ENCODE peak calls at places on chromosomes 13 and 19, in seven cellular contexts. One of them, this sample, is unnamed.

GRCh38 chr19:7636317-7636690 is 606 bp upstream of the STXBP2 start:
- DNase-seq in SJSA1: no peak
- DNase-seq in GM12878: no peak
- DNase-seq in BE2C: no peak
- DNase-seq in stimulated activated CD8-positive, alpha-beta memory T cell treated with anti-CD3 and anti-CD28 coated beads, Interleukin-7, amount 100 ng/mL, for 1 hour: no peak
- DNase-seq in HEK293T: no peak
- DNase-seq in OCI-M1: no peak
- DNase-seq in this sample: no peak

GRCh38 chr19:7676376-7676775 is 514 bp upstream of the MCEMP1 start:
- DNase-seq in SJSA1: no peak
- DNase-seq in GM12878: no peak
- DNase-seq in BE2C: no peak
- DNase-seq in stimulated activated CD8-positive, alpha-beta memory T cell treated with anti-CD3 and anti-CD28 coated beads, Interleukin-7, amount 100 ng/mL, for 1 hour: no peak
- DNase-seq in HEK293T: no peak
- DNase-seq in OCI-M1: peak
- DNase-seq in this sample: no peak

GRCh38 chr13:110422913-110423688 is 116.0 kb downstream of the COL4A2 start:
- DNase-seq in SJSA1: peak
- DNase-seq in GM12878: no peak
- DNase-seq in BE2C: no peak
- DNase-seq in stimulated activated CD8-positive, alpha-beta memory T cell treated with anti-CD3 and anti-CD28 coated beads, Interleukin-7, amount 100 ng/mL, for 1 hour: no peak
- DNase-seq in HEK293T: no peak
- DNase-seq in OCI-M1: no peak
- DNase-seq in this sample: no peak

GRCh38 chr19:44960906-44961734 is 5.9 kb downstream of the CLPTM1 start:
- DNase-seq in SJSA1: no peak
- DNase-seq in GM12878: peak
- DNase-seq in BE2C: no peak
- DNase-seq in stimulated activated CD8-positive, alpha-beta memory T cell treated with anti-CD3 and anti-CD28 coated beads, Interleukin-7, amount 100 ng/mL, for 1 hour: no peak
- DNase-seq in HEK293T: no peak
- DNase-seq in OCI-M1: no peak
- DNase-seq in this sample: peak

GRCh38 chr19:20444202-20444885 is 121.2 kb downstream of the ZNF737 start:
- DNase-seq in SJSA1: no peak
- DNase-seq in GM12878: no peak
- DNase-seq in BE2C: no peak
- DNase-seq in stimulated activated CD8-positive, alpha-beta memory T cell treated with anti-CD3 and anti-CD28 coated beads, Interleukin-7, amount 100 ng/mL, for 1 hour: no peak
- DNase-seq in HEK293T: no peak
- DNase-seq in OCI-M1: no peak
- DNase-seq in this sample: no peak

GRCh38 chr13:110780410-110780809 is 66.9 kb downstream of the ING1 start:
- DNase-seq in SJSA1: no peak
- DNase-seq in GM12878: no peak
- DNase-seq in BE2C: no peak
- DNase-seq in stimulated activated CD8-positive, alpha-beta memory T cell treated with anti-CD3 and anti-CD28 coated beads, Interleukin-7, amount 100 ng/mL, for 1 hour: no peak
- DNase-seq in HEK293T: no peak
- DNase-seq in OCI-M1: no peak
- DNase-seq in this sample: no peak

GRCh38 chr19:56360841-56361240 is 32.5 kb downstream of the ZNF582 start:
- DNase-seq in SJSA1: no peak
- DNase-seq in GM12878: no peak
- DNase-seq in BE2C: no peak
- DNase-seq in stimulated activated CD8-positive, alpha-beta memory T cell treated with anti-CD3 and anti-CD28 coated beads, Interleukin-7, amount 100 ng/mL, for 1 hour: no peak
- DNase-seq in HEK293T: no peak
- DNase-seq in OCI-M1: no peak
- DNase-seq in this sample: no peak

GRCh38 chr13:105799155-105799554 is 736.3 kb downstream of the EFNB2 start:
- DNase-seq in SJSA1: no peak
- DNase-seq in GM12878: no peak
- DNase-seq in BE2C: no peak
- DNase-seq in stimulated activated CD8-positive, alpha-beta memory T cell treated with anti-CD3 and anti-CD28 coated beads, Interleukin-7, amount 100 ng/mL, for 1 hour: no peak
- DNase-seq in HEK293T: no peak
- DNase-seq in OCI-M1: no peak
- DNase-seq in this sample: no peak

GRCh38 chr19:42111384-42111783 is 20.9 kb downstream of the POU2F2 start:
- DNase-seq in SJSA1: no peak
- DNase-seq in GM12878: no peak
- DNase-seq in BE2C: no peak
- DNase-seq in stimulated activated CD8-positive, alpha-beta memory T cell treated with anti-CD3 and anti-CD28 coated beads, Interleukin-7, amount 100 ng/mL, for 1 hour: no peak
- DNase-seq in HEK293T: no peak
- DNase-seq in OCI-M1: no peak
- DNase-seq in this sample: no peak

This sample was measured in germinal center.